ENCODE peak calls at places on chromosome 6, in five cellular contexts. I, F, Y, H and U are unnamed samples.

GRCh38 chr6:89763550-89763949 is 56.0 kb downstream of the MDN1 start:
- DNase-seq in Y (no peak), F (no peak), H (no peak), I (peak), U (peak)

GRCh38 chr6:76162811-76163210 is 90.3 kb upstream of the IMPG1 start:
- DNase-seq in H (no peak), Y (no peak), I (no peak), F (no peak), U (no peak)

GRCh38 chr6:150165020-150165702 is 22.3 kb downstream of the PPP1R14C start:
- DNase-seq in I (no peak), H (no peak), F (no peak), Y (no peak), U (no peak)

GRCh38 chr6:14951704-14952103 is 294.2 kb upstream of the JARID2 start:
- DNase-seq in F (no peak), H (no peak), Y (no peak), I (no peak), U (peak)

GRCh38 chr6:138250513-138251247 is 32.4 kb upstream of the PBOV1 start:
- DNase-seq in H (no peak), I (no peak), F (peak), Y (no peak), U (peak)

GRCh38 chr6:45679163-45679562 is 301.4 kb upstream of the SUPT3H start:
- DNase-seq in Y (no peak), I (no peak), H (no peak), F (no peak), U (no peak)

GRCh38 chr6:24357336-24358218 is at the start of gene DCDC2:
- DNase-seq in Y (no peak), I (no peak), F (no peak), H (no peak), U (no peak)

GRCh38 chr6:24522090-24522820 is 27.5 kb downstream of the ALDH5A1 start:
- DNase-seq in H (no peak), Y (no peak), I (no peak), F (no peak), U (no peak)

GRCh38 chr6:36676142-36677058 is 2.1 kb upstream of the CDKN1A start:
- DNase-seq in I (no peak), Y (no peak), H (no peak), F (no peak), U (peak)

GRCh38 chr6:170063851-170064617 is 226.8 kb downstream of the DLL1 start:
- DNase-seq in F (no peak), H (no peak), I (no peak), Y (no peak), U (no peak)